ENCODE peak calls at places on chromosomes 12 and 14, in eight cellular contexts. J is GM12878, S is left lung, L is uterus, V is AG10803, P is cardiac fibroblast, R is right lobe of liver, Y is left ventricle myocardium inferior. A is an unnamed sample.

GRCh38 chr12:26891704-26892103 is 46.1 kb downstream of the INTS13 start:
- DNase-seq in J (no peak), S (no peak), L (no peak), V (no peak), P (no peak), R (no peak), Y (no peak), A (no peak)

GRCh38 chr14:72781476-72782181 is 112.3 kb downstream of the DPF3 start:
- DNase-seq in J (no peak), S (no peak), L (no peak), V (peak), P (peak), R (no peak), Y (no peak), A (no peak)

GRCh38 chr14:80521456-80521855 is 310.2 kb upstream of the DIO2 start:
- DNase-seq in J (no peak), S (no peak), L (no peak), V (no peak), P (no peak), R (no peak), Y (no peak), A (no peak)

GRCh38 chr12:54439521-54440255 is 20.6 kb upstream of the ITGA5 start:
- DNase-seq in J (no peak), S (no peak), L (no peak), V (peak), P (peak), R (no peak), Y (no peak), A (no peak)

GRCh38 chr14:95614335-95614734 is 71.9 kb upstream of the TCL1B start:
- DNase-seq in J (peak), S (no peak), L (no peak), V (no peak), P (no peak), R (no peak), Y (no peak), A (peak)

GRCh38 chr12:119758695-119759094 is 90.8 kb downstream of the PRKAB1 start:
- DNase-seq in J (no peak), S (no peak), L (no peak), V (no peak), P (no peak), R (no peak), Y (no peak), A (no peak)

GRCh38 chr14:50060871-50061663 is 55.3 kb downstream of the VCPKMT start:
- DNase-seq in J (no peak), S (peak), L (peak), V (peak), P (peak), R (no peak), Y (peak), A (peak)

GRCh38 chr12:102107970-102108369 is 11.9 kb downstream of the NUP37 start:
- DNase-seq in J (no peak), S (no peak), L (no peak), V (no peak), P (no peak), R (no peak), Y (no peak), A (no peak)

GRCh38 chr14:33908540-33909223 is 42.2 kb downstream of the EGLN3 start:
- DNase-seq in J (no peak), S (no peak), L (no peak), V (no peak), P (no peak), R (no peak), Y (no peak), A (no peak)

GRCh38 chr12:71558445-71558844 is 105.2 kb downstream of the ZFC3H1 start:
- DNase-seq in J (no peak), S (no peak), L (no peak), V (peak), P (peak), R (no peak), Y (no peak), A (no peak)

GRCh38 chr12:27787559-27787958 is 7.5 kb upstream of the MANSC4 start:
- DNase-seq in J (no peak), S (no peak), L (no peak), V (peak), P (no peak), R (no peak), Y (no peak), A (no peak)

GRCh38 chr12:115451151-115451784 is 767.3 kb upstream of the TBX3 start:
- DNase-seq in J (no peak), S (no peak), L (no peak), V (no peak), P (no peak), R (no peak), Y (no peak), A (no peak)

GRCh38 chr12:130799051-130799450 is 40.0 kb downstream of the STX2 start:
- DNase-seq in J (no peak), S (no peak), L (no peak), V (no peak), P (peak), R (no peak), Y (no peak), A (no peak)

GRCh38 chr14:60647081-60647836 is 2.0 kb downstream of the SIX1 start:
- DNase-seq in J (no peak), S (no peak), L (no peak), V (peak), P (peak), R (peak), Y (no peak), A (no peak)

GRCh38 chr14:61616524-61617185 is 78.7 kb upstream of the HIF1A start:
- DNase-seq in J (no peak), S (no peak), L (no peak), V (peak), P (peak), R (no peak), Y (no peak), A (no peak)

GRCh38 chr12:108641446-108642268 is 8.0 kb upstream of the SELPLG start:
- DNase-seq in J (no peak), S (no peak), L (no peak), V (no peak), P (no peak), R (no peak), Y (no peak), A (no peak)

GRCh38 chr14:91509083-91509877 is 830 bp downstream of the PPP4R3A start:
- DNase-seq in J (no peak), S (peak), L (no peak), V (peak), P (peak), R (peak), Y (peak), A (peak)

GRCh38 chr14:21525995-21526671 is at the start of gene SALL2:
- DNase-seq in J (peak), S (peak), L (peak), V (peak), P (peak), R (peak), Y (peak), A (peak)

GRCh38 chr14:66330916-66331315 is 155.3 kb upstream of the CCDC196 start:
- DNase-seq in J (no peak), S (no peak), L (peak), V (peak), P (peak), R (no peak), Y (no peak), A (no peak)

GRCh38 chr12:10716704-10717315 is 6.3 kb downstream of the YBX3 start:
- DNase-seq in J (no peak), S (peak), L (peak), V (peak), P (peak), R (no peak), Y (peak), A (peak)

GRCh38 chr12:10276774-10277173 is 30.9 kb upstream of the KLRD1 start:
- DNase-seq in J (no peak), S (no peak), L (no peak), V (no peak), P (no peak), R (no peak), Y (no peak), A (no peak)

GRCh38 chr14:66859063-66859671 is 330.1 kb upstream of the GARIN2 start:
- DNase-seq in J (no peak), S (no peak), L (no peak), V (no peak), P (no peak), R (no peak), Y (no peak), A (peak)

GRCh38 chr12:66495709-66496108 is 183.2 kb downstream of the GRIP1 start:
- DNase-seq in J (no peak), S (no peak), L (no peak), V (no peak), P (no peak), R (no peak), Y (no peak), A (no peak)

GRCh38 chr14:89356927-89357326 is 60.1 kb downstream of the FOXN3 start:
- DNase-seq in J (no peak), S (no peak), L (no peak), V (no peak), P (no peak), R (no peak), Y (no peak), A (no peak)

GRCh38 chr12:116687888-116688287 is 50.0 kb downstream of the SPRING1 start:
- DNase-seq in J (no peak), S (no peak), L (peak), V (no peak), P (peak), R (no peak), Y (peak), A (peak)

GRCh38 chr14:69287096-69287991 is 27.4 kb downstream of the GALNT16 start:
- DNase-seq in J (no peak), S (no peak), L (no peak), V (no peak), P (peak), R (no peak), Y (no peak), A (peak)

GRCh38 chr14:99035712-99036593 is 236.0 kb downstream of the BCL11B start:
- DNase-seq in J (no peak), S (peak), L (peak), V (peak), P (peak), R (peak), Y (peak), A (peak)

GRCh38 chr14:23551266-23552028 is at the start of gene ZFHX2:
- DNase-seq in J (no peak), S (peak), L (no peak), V (peak), P (peak), R (peak), Y (peak), A (peak)

GRCh38 chr12:30858471-30858870 is 68.1 kb upstream of the TSPAN11 start:
- DNase-seq in J (no peak), S (no peak), L (no peak), V (no peak), P (no peak), R (no peak), Y (no peak), A (no peak)

GRCh38 chr12:107929436-107929835 is 154.9 kb downstream of the ASCL4 start:
- DNase-seq in J (no peak), S (no peak), L (no peak), V (peak), P (peak), R (no peak), Y (no peak), A (no peak)

GRCh38 chr12:102197789-102198188 is at the start of gene PMCH:
- DNase-seq in J (peak), S (no peak), L (no peak), V (no peak), P (peak), R (no peak), Y (no peak), A (no peak)

GRCh38 chr14:69879175-69880047 is at the start of gene SMOC1:
- DNase-seq in J (no peak), S (no peak), L (no peak), V (no peak), P (peak), R (peak), Y (no peak), A (no peak)

GRCh38 chr14:91244501-91244901 is at the start of gene GPR68:
- DNase-seq in J (no peak), S (peak), L (no peak), V (peak), P (peak), R (no peak), Y (peak), A (no peak)

GRCh38 chr12:119704065-119704747 is 36.3 kb downstream of the PRKAB1 start:
- DNase-seq in J (no peak), S (no peak), L (no peak), V (peak), P (peak), R (no peak), Y (peak), A (no peak)

GRCh38 chr12:75764091-75764490 is 252.7 kb upstream of the KRR1 start:
- DNase-seq in J (no peak), S (no peak), L (no peak), V (no peak), P (no peak), R (no peak), Y (no peak), A (no peak)

GRCh38 chr12:76216585-76217472 is 131.4 kb downstream of the BBS10 start:
- DNase-seq in J (no peak), S (no peak), L (no peak), V (no peak), P (no peak), R (no peak), Y (no peak), A (no peak)

GRCh38 chr12:100593490-100593889 is 20.0 kb downstream of the GAS2L3 start:
- DNase-seq in J (no peak), S (no peak), L (no peak), V (peak), P (peak), R (no peak), Y (no peak), A (no peak)
- H3K4me3 ChIP-seq in J (no peak), S (no peak), L (no peak), V (peak), P (peak), R (no peak), Y (peak), A (no peak)

GRCh38 chr14:101047326-101047725 is 143.8 kb upstream of the RTL1 start:
- DNase-seq in J (no peak), S (no peak), L (no peak), V (no peak), P (no peak), R (no peak), Y (no peak), A (no peak)

GRCh38 chr14:101044741-101045140 is 141.2 kb upstream of the RTL1 start:
- DNase-seq in J (no peak), S (no peak), L (no peak), V (no peak), P (no peak), R (no peak), Y (no peak), A (no peak)

GRCh38 chr14:101045511-101045910 is 142.0 kb upstream of the RTL1 start:
- DNase-seq in J (no peak), S (no peak), L (no peak), V (no peak), P (no peak), R (no peak), Y (no peak), A (no peak)

GRCh38 chr14:101043891-101044290 is 140.4 kb upstream of the RTL1 start:
- DNase-seq in J (no peak), S (no peak), L (no peak), V (no peak), P (no peak), R (no peak), Y (no peak), A (no peak)

GRCh38 chr14:101046071-101046470 is 142.5 kb upstream of the RTL1 start:
- DNase-seq in J (no peak), S (no peak), L (no peak), V (no peak), P (no peak), R (no peak), Y (no peak), A (no peak)
- H3K4me3 ChIP-seq in J (no peak), S (no peak), L (no peak), V (no peak), P (no peak), R (no peak), Y (no peak), A (no peak)

GRCh38 chr14:104843442-104844305 is 21.4 kb upstream of the CEP170B start:
- DNase-seq in J (no peak), S (no peak), L (peak), V (no peak), P (no peak), R (no peak), Y (no peak), A (no peak)

GRCh38 chr14:104845033-104845666 is 19.9 kb upstream of the CEP170B start:
- DNase-seq in J (no peak), S (no peak), L (peak), V (no peak), P (no peak), R (no peak), Y (no peak), A (no peak)

GRCh38 chr14:104845834-104846441 is 19.1 kb upstream of the CEP170B start:
- DNase-seq in J (no peak), S (no peak), L (peak), V (no peak), P (peak), R (no peak), Y (no peak), A (no peak)

GRCh38 chr14:104843006-104843405 is 22.1 kb upstream of the CEP170B start:
- DNase-seq in J (no peak), S (no peak), L (peak), V (no peak), P (no peak), R (no peak), Y (no peak), A (no peak)

GRCh38 chr14:104844306-104845032 is 20.6 kb upstream of the CEP170B start:
- DNase-seq in J (no peak), S (no peak), L (peak), V (no peak), P (no peak), R (no peak), Y (no peak), A (no peak)
- H3K4me3 ChIP-seq in J (no peak), S (no peak), L (no peak), V (no peak), P (no peak), R (no peak), Y (peak), A (no peak)

GRCh38 chr12:93570552-93571359 is 1.7 kb upstream of the SOCS2 start:
- DNase-seq in J (no peak), S (peak), L (peak), V (peak), P (peak), R (peak), Y (peak), A (peak)

GRCh38 chr12:93567174-93567573 is 5.3 kb upstream of the SOCS2 start:
- DNase-seq in J (no peak), S (no peak), L (peak), V (peak), P (no peak), R (no peak), Y (no peak), A (no peak)

GRCh38 chr12:93568091-93568490 is 4.4 kb upstream of the SOCS2 start:
- DNase-seq in J (no peak), S (no peak), L (no peak), V (no peak), P (no peak), R (no peak), Y (no peak), A (no peak)

GRCh38 chr12:93569656-93570551 is 2.6 kb upstream of the SOCS2 start:
- DNase-seq in J (no peak), S (peak), L (peak), V (peak), P (peak), R (peak), Y (peak), A (peak)

GRCh38 chr12:93569301-93569655 is 3.2 kb upstream of the SOCS2 start:
- DNase-seq in J (no peak), S (no peak), L (no peak), V (no peak), P (no peak), R (no peak), Y (no peak), A (no peak)
- H3K4me3 ChIP-seq in J (peak), S (peak), L (peak), V (peak), P (peak), R (peak), Y (peak), A (peak)